ENCODE peak calls at places on chromosome X, in four cellular contexts. T, Z, R and V are unnamed samples. For H3K36me3 and H3K4me1, the result is how much of the 10 kb centered on the place peaks cover.

GRCh38 chrX:51407520-51408409 is 75.1 kb downstream of the NUDT10 start:
- DNase-seq in Z (no peak), T (no peak), R (no peak), V (no peak)

GRCh38 chrX:12843668-12844279 is 23.1 kb upstream of the TLR7 start:
- DNase-seq in Z (no peak), R (no peak), T (no peak), V (no peak)

GRCh38 chrX:99353412-99353811 is 1056.7 kb downstream of the PCDH19 start:
- DNase-seq in R (no peak), T (no peak), Z (no peak), V (no peak)

GRCh38 chrX:126170715-126171114 is 4.6 kb upstream of the DCAF12L2 start:
- DNase-seq in T (no peak), R (no peak), Z (no peak), V (no peak)

GRCh38 chrX:1392376-1393130 is 640 bp upstream of the SLC25A6 start:
- DNase-seq in T (no peak), Z (peak), R (peak), V (peak)

GRCh38 chrX:25941559-25942250 is 196.4 kb upstream of the MAGEB18 start:
- DNase-seq in T (no peak), R (no peak), Z (no peak), V (no peak)

GRCh38 chrX:107725761-107726555 is 49.6 kb downstream of the TSC22D3 start:
- DNase-seq in R (no peak), Z (peak), T (no peak), V (no peak)

GRCh38 chrX:141405486-141405877 is 163.2 kb upstream of the SPANXC start:
- DNase-seq in T (no peak), Z (no peak), R (no peak), V (peak)

GRCh38 chrX:136752796-136753195 is 27.9 kb downstream of the ARHGEF6 start:
- DNase-seq in R (peak), Z (peak), T (no peak), V (peak)

GRCh38 chrX:12974217-12974796 is 603 bp upstream of the TMSB4X start:
- DNase-seq in T (peak), Z (peak), R (peak), V (peak)

GRCh38 chrX:110050386-110050785 is 47.5 kb downstream of the TMEM164 start:
- DNase-seq in Z (no peak), T (no peak), R (no peak), V (no peak)

GRCh38 chrX:130916636-130917422 is 13.8 kb upstream of the ENOX2 start:
- DNase-seq in Z (peak), R (peak), T (peak), V (peak)

GRCh38 chrX:75155454-75155829 is 641 bp downstream of the ABCB7 start:
- DNase-seq in T (no peak), R (peak), Z (peak), V (peak)

GRCh38 chrX:63686878-63687714 is 97.9 kb downstream of the ARHGEF9 start:
- DNase-seq in T (peak), R (peak), Z (peak), V (peak)

GRCh38 chrX:100404851-100405250 is 5.2 kb downstream of the PCDH19 start:
- DNase-seq in T (no peak), R (no peak), Z (no peak), V (no peak)

GRCh38 chrX:93673056-93673868 is at the start of gene NAP1L3:
- DNase-seq in T (peak), R (peak), Z (peak), V (peak)

GRCh38 chrX:24391843-24392242 is 31.4 kb downstream of the SUPT20HL1 start:
- DNase-seq in T (no peak), Z (no peak), R (no peak), V (no peak)

GRCh38 chrX:13287816-13288215 is 32.0 kb downstream of the ATXN3L start:
- DNase-seq in Z (peak), T (no peak), R (peak), V (peak)

GRCh38 chrX:139739138-139739537 is 31.2 kb upstream of the MCF2 start:
- DNase-seq in R (peak), Z (peak), T (no peak), V (peak)

GRCh38 chrX:20361890-20362262 is 95.2 kb upstream of the RPS6KA3 start:
- DNase-seq in Z (peak), R (peak), T (no peak), V (peak)

GRCh38 chrX:103404225-103405008 is 28.1 kb downstream of the BEX3 start:
- DNase-seq in Z (peak), R (peak), T (peak), V (peak)

GRCh38 chrX:55742649-55743048 is 25.1 kb downstream of the RRAGB start:
- DNase-seq in T (no peak), Z (no peak), R (no peak), V (no peak)

GRCh38 chrX:139297638-139298037 is 232.9 kb upstream of the F9 start:
- DNase-seq in Z (no peak), T (no peak), R (no peak), V (no peak)

GRCh38 chrX:117711774-117712173 is 404.8 kb downstream of the KLHL13 start:
- DNase-seq in T (no peak), R (no peak), Z (no peak), V (no peak)

GRCh38 chrX:69371159-69371558 is 133.0 kb upstream of the NALF2 start:
- DNase-seq in Z (no peak), R (no peak), T (no peak), V (no peak)

GRCh38 chrX:68443155-68443868 is 10.0 kb upstream of the OPHN1 start:
- DNase-seq in Z (no peak), T (no peak), R (peak), V (peak)

GRCh38 chrX:49844622-49845021 is 15.5 kb downstream of the PAGE4 start:
- DNase-seq in T (no peak), R (no peak), Z (no peak), V (no peak)

GRCh38 chrX:150731795-150732194 is 38.6 kb downstream of the MTMR1 start:
- DNase-seq in R (peak), Z (peak), T (no peak), V (peak)

GRCh38 chrX:150730719-150731118 is 37.5 kb downstream of the MTMR1 start:
- DNase-seq in T (no peak), R (peak), Z (peak), V (peak)

GRCh38 chrX:150729956-150730355 is 36.8 kb downstream of the MTMR1 start:
- DNase-seq in T (no peak), Z (no peak), R (no peak), V (no peak)
- H3K36me3 ChIP-seq in T (under half), Z (under half), R (under half), V (under half)

GRCh38 chrX:259692-260355 is 21.4 kb upstream of the PLCXD1 start:
- DNase-seq in R (no peak), Z (no peak), T (no peak), V (no peak)

GRCh38 chrX:261858-262390 is 19.3 kb upstream of the PLCXD1 start:
- DNase-seq in R (no peak), Z (no peak), T (no peak), V (no peak)

GRCh38 chrX:264634-265455 is 16.3 kb upstream of the PLCXD1 start:
- DNase-seq in R (no peak), Z (peak), T (no peak), V (peak)

GRCh38 chrX:261167-261857 is 19.9 kb upstream of the PLCXD1 start:
- DNase-seq in Z (peak), T (no peak), R (peak), V (peak)

GRCh38 chrX:262391-262909 is 18.7 kb upstream of the PLCXD1 start:
- DNase-seq in Z (no peak), T (no peak), R (no peak), V (no peak)
- H3K9ac ChIP-seq in Z (no peak), T (no peak), R (no peak), V (peak)

DNA sequence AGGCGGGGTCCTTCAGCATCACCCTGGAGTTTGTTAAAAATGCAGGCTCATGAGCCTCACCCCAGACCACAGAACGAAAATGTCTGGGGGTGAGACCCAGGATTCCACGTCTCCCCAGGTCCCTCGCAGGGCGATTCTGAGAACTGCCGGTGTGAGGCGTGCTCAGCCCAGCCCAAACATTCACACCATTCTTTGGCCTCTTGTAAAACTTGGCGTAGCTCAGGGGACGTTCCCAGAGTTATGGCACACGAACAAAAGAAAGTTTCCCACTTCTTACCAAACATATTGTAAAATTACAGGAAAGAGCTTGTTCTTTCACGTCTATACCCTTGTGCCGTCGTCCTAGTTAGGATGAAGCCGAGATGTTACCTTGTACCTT is 12.9 kb downstream of the CD99 start:
- DNase-seq in Z (no peak), T (no peak), R (no peak), V (no peak)
- H3K4me1 ChIP-seq in Z (under half), T (under half), R (under half), V (under half)

GRCh38 chrX:47172971-47173792 is 20.4 kb upstream of the UBA1 start:
- DNase-seq in T (no peak), Z (no peak), R (no peak), V (no peak)
- H3K36me3 ChIP-seq in T (half or more), Z (under half), R (under half), V (under half)

GRCh38 chrX:153876112-153876491 is 9.9 kb downstream of the L1CAM start:
- DNase-seq in Z (no peak), T (no peak), R (no peak), V (no peak)

GRCh38 chrX:153878969-153879653 is 6.9 kb downstream of the L1CAM start:
- DNase-seq in R (no peak), T (no peak), Z (no peak), V (no peak)

GRCh38 chrX:153878285-153878779 is 7.6 kb downstream of the L1CAM start:
- DNase-seq in Z (no peak), T (no peak), R (no peak), V (no peak)

GRCh38 chrX:153875391-153876111 is 10.4 kb downstream of the L1CAM start:
- DNase-seq in R (no peak), T (peak), Z (peak), V (peak)

DNA sequence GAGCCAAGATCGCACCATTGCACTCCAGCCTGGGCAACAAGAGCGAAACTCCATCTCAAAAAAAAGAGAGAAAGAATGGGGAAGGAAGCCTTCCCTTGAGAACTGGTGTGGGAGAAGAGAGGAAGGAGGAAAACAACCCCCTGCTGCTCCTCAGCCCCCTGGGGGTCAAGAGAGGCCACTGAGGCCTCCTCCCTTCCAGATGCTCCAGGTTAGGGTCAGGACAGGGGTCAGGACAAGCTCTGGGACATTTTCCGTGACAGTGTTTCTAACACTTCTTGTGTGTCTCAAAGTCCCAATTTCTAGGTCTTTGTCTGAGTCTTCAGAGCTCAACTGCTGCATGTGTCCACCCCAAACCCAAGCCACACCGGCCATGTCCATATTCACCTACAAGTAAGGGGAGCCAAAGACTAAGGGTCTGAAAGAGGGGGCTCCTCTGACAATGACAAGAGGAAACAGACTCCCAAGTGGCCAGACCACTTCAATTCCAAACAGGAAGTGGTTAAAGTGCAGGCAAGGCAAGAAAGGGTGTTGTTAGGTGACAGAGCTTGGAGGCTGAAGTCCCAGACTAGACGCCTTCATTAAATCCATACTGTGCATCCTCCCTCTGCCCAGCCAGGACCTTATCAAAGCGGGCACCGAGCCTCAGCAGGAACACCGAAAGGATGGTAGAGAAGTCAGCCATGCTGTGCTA is 8.3 kb downstream of the L1CAM start:
- DNase-seq in T (no peak), R (no peak), Z (no peak), V (no peak)
- H3K9ac ChIP-seq in T (no peak), R (no peak), Z (no peak), V (no peak)

GRCh38 chrX:40100537-40101429 is 3.0 kb upstream of the BCOR start:
- DNase-seq in R (no peak), Z (no peak), T (no peak), V (no peak)
- H3K4me1 ChIP-seq in R (under half), Z (under half), T (under half), V (under half)